ENCODE peak calls at places on chromosomes 7 and 10, in six cellular contexts. C is T-helper 1 cell; M is H54; Z is endothelial cell; Y is CD8-positive, alpha-beta T cell; R is stimulated activated CD4-positive, alpha-beta T cell treated with anti-CD3 and anti-CD28 coated beads, Interleukin-1b, Interleukin-23, amount 100 ng/mL, for 4 hours. T is an unnamed sample.

GRCh38 chr10:13788701-13789447 is 202.1 kb downstream of the PRPF18 start:
- DNase-seq in Y (no peak), C (no peak), R (no peak), M (no peak), Z (no peak), T (no peak)

GRCh38 chr7:90412458-90413184 is 9.4 kb downstream of the CLDN12 start:
- DNase-seq in Y (peak; percentile 17), R (no peak), C (no peak), Z (peak; percentile 22), M (no peak), T (no peak)

GRCh38 chr7:137508437-137509175 is 165.1 kb upstream of the PTN start:
- DNase-seq in C (no peak), M (peak; percentile 18), Y (no peak), R (no peak), Z (no peak), T (no peak)

GRCh38 chr7:114405427-114405826 is 9.2 kb upstream of the FOXP2 start:
- DNase-seq in M (no peak), C (no peak), Y (no peak), R (no peak), Z (no peak), T (no peak)

GRCh38 chr7:128056901-128057300 is 25.7 kb upstream of the LRRC4 start:
- DNase-seq in Z (no peak), Y (no peak), C (no peak), R (no peak), M (no peak), T (no peak)

GRCh38 chr10:103800789-103801540 is 54.4 kb downstream of the SH3PXD2A start:
- DNase-seq in C (no peak), M (no peak), Y (peak; percentile 53), Z (no peak), R (peak; percentile 18), T (peak; percentile 43)

GRCh38 chr10:52551036-52551435 is 221.5 kb downstream of the MBL2 start:
- DNase-seq in Y (no peak), M (no peak), R (no peak), Z (no peak), C (no peak), T (no peak)

GRCh38 chr10:62085404-62085803 is 183.2 kb downstream of the RTKN2 start:
- DNase-seq in Y (no peak), M (no peak), R (no peak), C (no peak), Z (no peak), T (no peak)

GRCh38 chr10:103021897-103022286 is 103.8 kb downstream of the CNNM2 start:
- DNase-seq in M (no peak), R (no peak), Z (no peak), Y (no peak), C (no peak), T (no peak)

GRCh38 chr10:921471-922414 is 9.8 kb downstream of the LARP4B start:
- DNase-seq in R (no peak), Z (no peak), C (no peak), M (peak; percentile 56), Y (no peak), T (no peak)

GRCh38 chr7:75650671-75651070 is 88.1 kb downstream of the HIP1 start:
- DNase-seq in R (no peak), Y (no peak), C (no peak), Z (no peak), M (peak; percentile 35), T (no peak)

GRCh38 chr7:73717991-73718405 is 1.5 kb downstream of the STX1A start:
- DNase-seq in C (peak; percentile 55), R (peak; percentile 66), M (peak; percentile 73), Z (no peak), Y (peak; percentile 81), T (no peak)

GRCh38 chr10:48470115-48470892 is 134.6 kb downstream of the ARHGAP22 start:
- DNase-seq in Y (no peak), M (no peak), R (no peak), Z (no peak), C (no peak), T (no peak)

GRCh38 chr10:105797234-105797890 is 1156.3 kb downstream of the SORCS3 start:
- DNase-seq in C (no peak), Z (no peak), M (peak; percentile 7), R (no peak), Y (no peak), T (peak; percentile 48)

GRCh38 chr7:1622441-1622840 is 47.6 kb upstream of the ELFN1 start:
- DNase-seq in Z (no peak), R (no peak), C (no peak), M (no peak), Y (no peak), T (no peak)

T was measured in NCI-H1048.